ENCODE peak calls at places on chromosomes 3 and 15, in six cellular contexts. H is left colon; Z is uterus; U is naive thymus-derived CD8-positive, alpha-beta T cell; G is iris pigment epithelial cell; R is NCI-H1436. B is an unnamed sample.

GRCh38 chr3:13022348-13023250 is 50.6 kb downstream of the IQSEC1 start:
- DNase-seq in Z (peak; percentile 76), H (peak; percentile 56), G (peak; percentile 83), R (peak; percentile 23), U (no peak), B (no peak)

GRCh38 chr15:67303490-67304363 is 49.1 kb downstream of the IQCH start:
- DNase-seq in Z (peak; percentile 33), R (peak; percentile 18), U (peak; percentile 54), H (no peak), G (peak; percentile 42), B (no peak)

GRCh38 chr3:107227091-107227490 is 150.1 kb upstream of the CCDC54 start:
- DNase-seq in G (peak; percentile 62), R (no peak), U (no peak), Z (no peak), H (no peak), B (no peak)

GRCh38 chr3:111581403-111582113 is 13.6 kb downstream of the ZBED2 start:
- DNase-seq in H (no peak), R (no peak), G (no peak), Z (no peak), U (no peak), B (no peak)

GRCh38 chr3:58217209-58217811 is 6.5 kb upstream of the DNASE1L3 start:
- DNase-seq in U (peak; percentile 64), H (peak; percentile 78), R (peak; percentile 6), Z (peak; percentile 58), G (peak; percentile 55), B (peak; percentile 35)

GRCh38 chr15:60620707-60621106 is 141.8 kb upstream of the ICE2 start:
- DNase-seq in Z (no peak), U (no peak), H (peak; percentile 36), R (no peak), G (no peak), B (no peak)

GRCh38 chr3:57464801-57465200 is 79.3 kb downstream of the DNAH12 start:
- DNase-seq in R (no peak), H (no peak), Z (no peak), G (peak; percentile 4), U (no peak), B (no peak)

GRCh38 chr15:25247418-25248030 is 191.3 kb downstream of the UBE3A start:
- DNase-seq in U (no peak), R (no peak), G (no peak), Z (no peak), H (no peak), B (no peak)

GRCh38 chr3:65532164-65532563 is 506.6 kb downstream of the MAGI1 start:
- DNase-seq in Z (no peak), R (no peak), G (no peak), H (no peak), U (no peak), B (no peak)

GRCh38 chr3:160417311-160417710 is 17.9 kb downstream of the SMC4 start:
- DNase-seq in R (no peak), Z (no peak), H (no peak), U (no peak), G (no peak), B (no peak)

GRCh38 chr3:99967796-99968195 is 146.5 kb downstream of the FILIP1L start:
- DNase-seq in U (no peak), R (no peak), G (peak; percentile 90), H (no peak), Z (no peak), B (no peak)

GRCh38 chr3:90091557-90091956 is 984.1 kb downstream of the EPHA3 start:
- DNase-seq in Z (no peak), G (peak; percentile 22), R (peak; percentile 11), H (no peak), U (no peak), B (no peak)

GRCh38 chr3:46852839-46853355 is 10.3 kb downstream of the MYL3 start:
- DNase-seq in R (no peak), H (no peak), U (no peak), G (no peak), Z (peak; percentile 6), B (no peak)

GRCh38 chr3:15636028-15636709 is 34.6 kb downstream of the BTD start:
- DNase-seq in H (no peak), U (no peak), Z (peak; percentile 73), R (no peak), G (peak; percentile 96), B (no peak)

GRCh38 chr3:171890398-171890797 is 47.2 kb downstream of the TMEM212 start:
- DNase-seq in U (no peak), G (no peak), R (no peak), H (no peak), Z (no peak), B (no peak)

GRCh38 chr3:173733029-173733652 is 335.6 kb downstream of the NLGN1 start:
- DNase-seq in G (peak; percentile 63), R (no peak), Z (no peak), U (no peak), H (no peak), B (no peak)

GRCh38 chr3:32470362-32470761 is 32.3 kb downstream of the CMTM6 start:
- DNase-seq in U (no peak), Z (no peak), H (no peak), R (no peak), G (no peak), B (no peak)

GRCh38 chr3:11592460-11593298 is 51.0 kb downstream of the VGLL4 start:
- DNase-seq in G (peak; percentile 43), R (no peak), U (no peak), Z (peak; percentile 43), H (no peak), B (no peak)

GRCh38 chr15:71679223-71680078 is 130.9 kb upstream of the NR2E3 start:
- DNase-seq in U (no peak), H (no peak), Z (peak; percentile 51), G (peak; percentile 70), R (no peak), B (no peak)

GRCh38 chr15:75775296-75776074 is 62.8 kb upstream of the CSPG4 start:
- DNase-seq in G (no peak), Z (no peak), R (no peak), H (no peak), U (no peak), B (no peak)

GRCh38 chr15:48244923-48245322 is 38.8 kb downstream of the SLC12A1 start:
- DNase-seq in Z (no peak), U (no peak), G (peak; percentile 66), R (no peak), H (no peak), B (no peak)

GRCh38 chr3:187292186-187292585 is 649 bp upstream of the MASP1 start:
- DNase-seq in U (no peak), H (no peak), Z (peak; percentile 53), R (no peak), G (no peak), B (no peak)

GRCh38 chr15:52228928-52229327 is 37.7 kb upstream of the GNB5 start:
- DNase-seq in R (no peak), H (peak; percentile 81), Z (no peak), G (peak; percentile 13), U (no peak), B (no peak)

GRCh38 chr15:100570735-100571363 is 31.1 kb downstream of the LINS1 start:
- DNase-seq in U (no peak), R (no peak), Z (no peak), H (no peak), G (no peak), B (no peak)

GRCh38 chr3:87792193-87792531 is 266.6 kb downstream of the CGGBP1 start:
- DNase-seq in G (no peak), H (no peak), R (no peak), Z (no peak), U (no peak), B (no peak)

GRCh38 chr15:63447277-63447676 is 57.1 kb upstream of the USP3 start:
- DNase-seq in U (no peak), H (no peak), G (no peak), R (peak; percentile 75), Z (no peak), B (no peak)

B was measured in effector CD4-positive, alpha-beta T cell.